ENCODE peak calls at places on chromosome 15, in ten cellular contexts. One of them, this sample, is unnamed.

GRCh38 chr15:67873777-67874176 is 33.9 kb upstream of the RNU6-1 start:
- DNase-seq in pancreas: no peak
- DNase-seq in colonic mucosa: no peak
- DNase-seq in ovary: no peak
- DNase-seq in effector memory CD4-positive, alpha-beta T cell: no peak
- DNase-seq in body of pancreas: no peak
- DNase-seq in cardiac muscle cell: no peak
- DNase-seq in GM23248: no peak
- DNase-seq in SJSA1: no peak
- DNase-seq in fibroblast of pulmonary artery: no peak
- DNase-seq in this sample: no peak

GRCh38 chr15:30043211-30043655 is 39.5 kb upstream of the GOLGA8J start:
- DNase-seq in ovary: no peak
- DNase-seq in GM23248: peak; percentile 43
- DNase-seq in cardiac muscle cell: no peak
- DNase-seq in colonic mucosa: no peak
- DNase-seq in body of pancreas: no peak
- DNase-seq in pancreas: no peak
- DNase-seq in effector memory CD4-positive, alpha-beta T cell: no peak
- DNase-seq in fibroblast of pulmonary artery: peak; percentile 49
- DNase-seq in SJSA1: no peak
- DNase-seq in this sample: no peak

GRCh38 chr15:33675246-33675645 is 293.1 kb upstream of the CHRM5 start:
- DNase-seq in fibroblast of pulmonary artery: peak; percentile 43
- DNase-seq in SJSA1: no peak
- DNase-seq in effector memory CD4-positive, alpha-beta T cell: no peak
- DNase-seq in colonic mucosa: no peak
- DNase-seq in cardiac muscle cell: peak; percentile 49
- DNase-seq in pancreas: no peak
- DNase-seq in body of pancreas: no peak
- DNase-seq in ovary: no peak
- DNase-seq in GM23248: peak; percentile 53
- DNase-seq in this sample: no peak

GRCh38 chr15:85763157-85763556 is 31.6 kb downstream of the KLHL25 start:
- DNase-seq in cardiac muscle cell: no peak
- DNase-seq in pancreas: peak; percentile 40
- DNase-seq in effector memory CD4-positive, alpha-beta T cell: no peak
- DNase-seq in ovary: no peak
- DNase-seq in fibroblast of pulmonary artery: no peak
- DNase-seq in colonic mucosa: no peak
- DNase-seq in SJSA1: peak; percentile 34
- DNase-seq in GM23248: no peak
- DNase-seq in body of pancreas: no peak
- DNase-seq in this sample: no peak

GRCh38 chr15:101651753-101652097 is 456 bp downstream of the TM2D3 start:
- DNase-seq in effector memory CD4-positive, alpha-beta T cell: no peak
- DNase-seq in colonic mucosa: peak; percentile 67
- DNase-seq in cardiac muscle cell: no peak
- DNase-seq in pancreas: no peak
- DNase-seq in body of pancreas: peak; percentile 12
- DNase-seq in fibroblast of pulmonary artery: no peak
- DNase-seq in GM23248: no peak
- DNase-seq in SJSA1: no peak
- DNase-seq in ovary: no peak
- DNase-seq in this sample: no peak

GRCh38 chr15:78552597-78552996 is 12.4 kb downstream of the PSMA4 start:
- DNase-seq in colonic mucosa: no peak
- DNase-seq in cardiac muscle cell: no peak
- DNase-seq in GM23248: no peak
- DNase-seq in effector memory CD4-positive, alpha-beta T cell: no peak
- DNase-seq in SJSA1: no peak
- DNase-seq in fibroblast of pulmonary artery: no peak
- DNase-seq in body of pancreas: no peak
- DNase-seq in ovary: no peak
- DNase-seq in pancreas: no peak
- DNase-seq in this sample: no peak

GRCh38 chr15:34809186-34809585 is 13.8 kb upstream of the ACTC1 start:
- DNase-seq in fibroblast of pulmonary artery: no peak
- DNase-seq in SJSA1: no peak
- DNase-seq in cardiac muscle cell: no peak
- DNase-seq in colonic mucosa: no peak
- DNase-seq in GM23248: no peak
- DNase-seq in effector memory CD4-positive, alpha-beta T cell: no peak
- DNase-seq in body of pancreas: no peak
- DNase-seq in pancreas: no peak
- DNase-seq in ovary: no peak
- DNase-seq in this sample: no peak

GRCh38 chr15:39785139-39785538 is 2.5 kb upstream of the FSIP1 start:
- DNase-seq in effector memory CD4-positive, alpha-beta T cell: no peak
- DNase-seq in cardiac muscle cell: no peak
- DNase-seq in pancreas: no peak
- DNase-seq in body of pancreas: peak; percentile 16
- DNase-seq in ovary: no peak
- DNase-seq in fibroblast of pulmonary artery: no peak
- DNase-seq in colonic mucosa: no peak
- DNase-seq in GM23248: no peak
- DNase-seq in SJSA1: no peak
- DNase-seq in this sample: no peak

GRCh38 chr15:92979011-92979701 is 79.0 kb downstream of the CHD2 start:
- DNase-seq in GM23248: peak; percentile 23
- DNase-seq in effector memory CD4-positive, alpha-beta T cell: no peak
- DNase-seq in SJSA1: no peak
- DNase-seq in cardiac muscle cell: no peak
- DNase-seq in ovary: no peak
- DNase-seq in pancreas: no peak
- DNase-seq in fibroblast of pulmonary artery: peak; percentile 37
- DNase-seq in body of pancreas: no peak
- DNase-seq in colonic mucosa: no peak
- DNase-seq in this sample: no peak

GRCh38 chr15:85009435-85009834 is 27.8 kb downstream of the PDE8A start:
- DNase-seq in SJSA1: no peak
- DNase-seq in pancreas: no peak
- DNase-seq in fibroblast of pulmonary artery: no peak
- DNase-seq in colonic mucosa: no peak
- DNase-seq in body of pancreas: no peak
- DNase-seq in GM23248: no peak
- DNase-seq in effector memory CD4-positive, alpha-beta T cell: no peak
- DNase-seq in cardiac muscle cell: no peak
- DNase-seq in ovary: no peak
- DNase-seq in this sample: no peak

GRCh38 chr15:39447431-39447830 is 133.4 kb upstream of the THBS1 start:
- DNase-seq in SJSA1: no peak
- DNase-seq in pancreas: no peak
- DNase-seq in colonic mucosa: no peak
- DNase-seq in body of pancreas: no peak
- DNase-seq in cardiac muscle cell: no peak
- DNase-seq in fibroblast of pulmonary artery: no peak
- DNase-seq in ovary: no peak
- DNase-seq in GM23248: no peak
- DNase-seq in effector memory CD4-positive, alpha-beta T cell: no peak
- DNase-seq in this sample: no peak

GRCh38 chr15:85625431-85625830 is 169.3 kb downstream of the KLHL25 start:
- DNase-seq in ovary: no peak
- DNase-seq in SJSA1: no peak
- DNase-seq in effector memory CD4-positive, alpha-beta T cell: no peak
- DNase-seq in GM23248: no peak
- DNase-seq in cardiac muscle cell: no peak
- DNase-seq in colonic mucosa: no peak
- DNase-seq in fibroblast of pulmonary artery: no peak
- DNase-seq in pancreas: no peak
- DNase-seq in body of pancreas: no peak
- DNase-seq in this sample: no peak

GRCh38 chr15:59846100-59846499 is 157.0 kb upstream of the BNIP2 start:
- DNase-seq in colonic mucosa: no peak
- DNase-seq in effector memory CD4-positive, alpha-beta T cell: no peak
- DNase-seq in ovary: no peak
- DNase-seq in fibroblast of pulmonary artery: no peak
- DNase-seq in cardiac muscle cell: no peak
- DNase-seq in GM23248: no peak
- DNase-seq in body of pancreas: no peak
- DNase-seq in SJSA1: no peak
- DNase-seq in pancreas: no peak
- DNase-seq in this sample: no peak

GRCh38 chr15:41772720-41773331 is 1.5 kb upstream of the MAPKBP1 start:
- DNase-seq in cardiac muscle cell: peak; percentile 85
- DNase-seq in pancreas: no peak
- DNase-seq in fibroblast of pulmonary artery: peak; percentile 83
- DNase-seq in ovary: no peak
- DNase-seq in body of pancreas: peak; percentile 71
- DNase-seq in GM23248: peak; percentile 88
- DNase-seq in colonic mucosa: peak; percentile 48
- DNase-seq in SJSA1: peak; percentile 57
- DNase-seq in effector memory CD4-positive, alpha-beta T cell: peak; percentile 42
- DNase-seq in this sample: peak; percentile 36

GRCh38 chr15:39625451-39625850 is 44.6 kb downstream of the THBS1 start:
- DNase-seq in fibroblast of pulmonary artery: no peak
- DNase-seq in colonic mucosa: no peak
- DNase-seq in body of pancreas: no peak
- DNase-seq in GM23248: no peak
- DNase-seq in pancreas: no peak
- DNase-seq in cardiac muscle cell: no peak
- DNase-seq in effector memory CD4-positive, alpha-beta T cell: no peak
- DNase-seq in ovary: no peak
- DNase-seq in SJSA1: no peak
- DNase-seq in this sample: no peak

GRCh38 chr15:87959658-87960057 is 296.9 kb downstream of the NTRK3 start:
- DNase-seq in cardiac muscle cell: no peak
- DNase-seq in ovary: no peak
- DNase-seq in GM23248: no peak
- DNase-seq in fibroblast of pulmonary artery: no peak
- DNase-seq in effector memory CD4-positive, alpha-beta T cell: no peak
- DNase-seq in pancreas: no peak
- DNase-seq in body of pancreas: no peak
- DNase-seq in SJSA1: no peak
- DNase-seq in colonic mucosa: no peak
- DNase-seq in this sample: no peak

DNA sequence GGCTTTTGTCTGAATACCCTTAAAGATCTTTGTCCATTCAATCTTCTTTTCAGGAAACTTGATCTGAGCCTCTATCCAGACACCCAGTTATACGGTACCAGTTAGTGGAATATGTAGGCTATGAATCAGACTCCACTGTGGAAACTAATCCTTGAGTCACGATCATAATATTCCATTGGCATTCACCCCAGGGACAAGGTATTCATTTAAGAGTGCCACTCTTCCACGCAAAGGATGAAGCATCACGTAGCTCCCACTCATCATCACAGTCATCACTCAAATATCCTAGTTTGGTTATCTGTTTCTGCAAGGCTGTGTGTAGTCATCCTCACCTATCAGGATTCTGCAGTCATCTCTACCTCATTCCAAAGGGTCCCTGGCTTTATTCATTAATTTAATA is 85.6 kb downstream of the NEDD4 start:
- DNase-seq in GM23248: peak; percentile 99
- DNase-seq in cardiac muscle cell: no peak
- DNase-seq in SJSA1: peak; percentile 75
- DNase-seq in colonic mucosa: no peak
- DNase-seq in ovary: no peak
- DNase-seq in effector memory CD4-positive, alpha-beta T cell: no peak
- DNase-seq in pancreas: no peak
- DNase-seq in fibroblast of pulmonary artery: peak; percentile 94
- DNase-seq in body of pancreas: no peak
- DNase-seq in this sample: peak; percentile 92
- H3K4me3 ChIP-seq in GM23248: peak overlapping the region; percentile 66
- H3K4me3 ChIP-seq in cardiac muscle cell: no peak overlapping the region
- H3K4me3 ChIP-seq in SJSA1: peak overlapping the region; percentile 5
- H3K4me3 ChIP-seq in colonic mucosa: no peak overlapping the region
- H3K4me3 ChIP-seq in ovary: no peak overlapping the region
- H3K4me3 ChIP-seq in effector memory CD4-positive, alpha-beta T cell: no peak overlapping the region
- H3K4me3 ChIP-seq in pancreas: no peak overlapping the region
- H3K4me3 ChIP-seq in fibroblast of pulmonary artery: no peak overlapping the region
- H3K4me3 ChIP-seq in body of pancreas: no peak overlapping the region
- H3K4me3 ChIP-seq in this sample: no peak overlapping the region

GRCh38 chr15:58742022-58742421 is 7.5 kb downstream of the ADAM10 start:
- DNase-seq in colonic mucosa: no peak
- DNase-seq in fibroblast of pulmonary artery: no peak
- DNase-seq in GM23248: no peak
- DNase-seq in effector memory CD4-positive, alpha-beta T cell: no peak
- DNase-seq in cardiac muscle cell: no peak
- DNase-seq in SJSA1: no peak
- DNase-seq in pancreas: no peak
- DNase-seq in ovary: no peak
- DNase-seq in body of pancreas: no peak
- DNase-seq in this sample: no peak
- H3K4me3 ChIP-seq in colonic mucosa: no peak overlapping the region
- H3K4me3 ChIP-seq in fibroblast of pulmonary artery: no peak overlapping the region
- H3K4me3 ChIP-seq in GM23248: no peak overlapping the region
- H3K4me3 ChIP-seq in effector memory CD4-positive, alpha-beta T cell: no peak overlapping the region
- H3K4me3 ChIP-seq in cardiac muscle cell: no peak overlapping the region
- H3K4me3 ChIP-seq in SJSA1: no peak overlapping the region
- H3K4me3 ChIP-seq in pancreas: no peak overlapping the region
- H3K4me3 ChIP-seq in ovary: no peak overlapping the region
- H3K4me3 ChIP-seq in body of pancreas: no peak overlapping the region
- H3K4me3 ChIP-seq in this sample: no peak overlapping the region

DNA sequence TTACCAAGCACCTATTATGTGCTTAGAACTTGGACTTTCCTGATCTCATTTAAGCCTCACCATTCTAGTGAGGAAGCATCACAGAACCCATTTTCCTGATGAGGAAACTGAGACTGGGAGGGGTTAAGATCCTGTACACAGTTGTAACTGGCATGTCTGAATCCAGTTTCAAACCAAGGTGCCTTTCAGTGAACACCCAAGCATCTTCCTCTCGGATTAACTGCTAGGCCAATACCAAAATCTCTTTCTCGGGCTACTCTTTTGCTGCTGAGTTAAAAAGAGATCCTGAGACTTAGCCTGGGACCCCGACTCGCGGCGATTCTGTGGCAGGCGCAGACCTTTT is 578 bp upstream of the CEMIP start:
- DNase-seq in colonic mucosa: no peak
- DNase-seq in effector memory CD4-positive, alpha-beta T cell: no peak
- DNase-seq in body of pancreas: no peak
- DNase-seq in pancreas: no peak
- DNase-seq in ovary: no peak
- DNase-seq in fibroblast of pulmonary artery: no peak
- DNase-seq in GM23248: no peak
- DNase-seq in cardiac muscle cell: no peak
- DNase-seq in SJSA1: no peak
- DNase-seq in this sample: no peak
- H3K4me3 ChIP-seq in colonic mucosa: peak overlapping the region; percentile 53
- H3K4me3 ChIP-seq in effector memory CD4-positive, alpha-beta T cell: no peak overlapping the region
- H3K4me3 ChIP-seq in body of pancreas: no peak overlapping the region
- H3K4me3 ChIP-seq in pancreas: peak overlapping the region; percentile 23
- H3K4me3 ChIP-seq in ovary: peak overlapping the region; percentile 41
- H3K4me3 ChIP-seq in fibroblast of pulmonary artery: no peak overlapping the region
- H3K4me3 ChIP-seq in GM23248: peak overlapping the region; percentile 76
- H3K4me3 ChIP-seq in cardiac muscle cell: peak overlapping the region; percentile 38
- H3K4me3 ChIP-seq in SJSA1: no peak overlapping the region
- H3K4me3 ChIP-seq in this sample: peak overlapping the region; percentile 56

DNA sequence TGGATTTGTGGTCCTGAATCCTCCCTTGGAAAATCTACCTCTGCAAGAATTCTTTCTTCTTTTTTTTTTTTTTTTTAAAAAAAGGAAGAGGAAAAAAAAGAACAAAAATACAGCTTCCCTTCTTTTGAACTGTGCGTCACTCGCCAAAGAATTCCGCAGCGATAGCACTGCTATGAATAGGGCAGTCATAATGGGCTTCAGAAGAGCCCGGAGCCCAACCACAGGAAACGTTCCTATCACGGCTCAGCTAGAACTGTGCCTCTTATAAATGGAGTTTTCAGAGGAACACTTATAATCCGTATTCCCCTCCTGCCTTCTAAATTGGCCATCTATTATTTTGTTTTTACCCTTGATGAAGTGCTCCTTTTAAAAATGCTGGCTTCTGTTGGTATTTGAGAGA is 227.7 kb downstream of the ADAMTS17 start:
- DNase-seq in SJSA1: peak; percentile 86
- DNase-seq in effector memory CD4-positive, alpha-beta T cell: no peak
- DNase-seq in pancreas: no peak
- DNase-seq in ovary: peak; percentile 80
- DNase-seq in GM23248: peak; percentile 70
- DNase-seq in body of pancreas: peak; percentile 74
- DNase-seq in fibroblast of pulmonary artery: peak; percentile 96
- DNase-seq in cardiac muscle cell: peak; percentile 66
- DNase-seq in colonic mucosa: no peak
- DNase-seq in this sample: peak; percentile 28
- H3K4me3 ChIP-seq in SJSA1: peak overlapping the region; percentile 27
- H3K4me3 ChIP-seq in effector memory CD4-positive, alpha-beta T cell: no peak overlapping the region
- H3K4me3 ChIP-seq in pancreas: no peak overlapping the region
- H3K4me3 ChIP-seq in ovary: no peak overlapping the region
- H3K4me3 ChIP-seq in GM23248: no peak overlapping the region
- H3K4me3 ChIP-seq in body of pancreas: no peak overlapping the region
- H3K4me3 ChIP-seq in fibroblast of pulmonary artery: peak overlapping the region; percentile 27
- H3K4me3 ChIP-seq in cardiac muscle cell: no peak overlapping the region
- H3K4me3 ChIP-seq in colonic mucosa: no peak overlapping the region
- H3K4me3 ChIP-seq in this sample: no peak overlapping the region